ENCODE peak calls at places on chromosomes 6 and 20, in four cellular contexts. L, D, Q and A are unnamed samples.

GRCh38 chr6:150928882-150929281 is 63.4 kb downstream of the MTHFD1L start:
- DNase-seq in L (no peak), D (no peak), Q (no peak), A (no peak)

GRCh38 chr6:46199387-46199786 is 28.6 kb upstream of the ENPP5 start:
- DNase-seq in L (no peak), D (no peak), Q (no peak), A (no peak)

GRCh38 chr20:37361336-37361735 is 15.4 kb downstream of the SRC start:
- DNase-seq in L (no peak), D (no peak), Q (no peak), A (peak)

GRCh38 chr20:5807431-5807830 is 57.2 kb downstream of the SHLD1 start:
- DNase-seq in L (no peak), D (peak), Q (no peak), A (no peak)

GRCh38 chr6:116572162-116572561 is 858 bp downstream of the RWDD1 start:
- DNase-seq in L (peak), D (peak), Q (no peak), A (no peak)

GRCh38 chr20:40741507-40742106 is 52.6 kb upstream of the MAFB start:
- DNase-seq in L (peak), D (peak), Q (no peak), A (peak)

GRCh38 chr6:155466546-155466945 is 10.9 kb upstream of the NOX3 start:
- DNase-seq in L (no peak), D (no peak), Q (no peak), A (no peak)

GRCh38 chr20:52031206-52031573 is 160.4 kb downstream of the ZFP64 start:
- DNase-seq in L (no peak), D (no peak), Q (no peak), A (no peak)

GRCh38 chr20:22584630-22584921 is 204 bp upstream of the FOXA2 start:
- DNase-seq in L (no peak), D (no peak), Q (peak), A (no peak)

GRCh38 chr20:32332614-32333013 is 25.5 kb upstream of the ASXL1 start:
- DNase-seq in L (peak), D (no peak), Q (no peak), A (peak)

GRCh38 chr6:167696261-167696660 is 130.4 kb upstream of the AFDN start:
- DNase-seq in L (no peak), D (no peak), Q (no peak), A (no peak)

GRCh38 chr6:15987569-15987968 is 141.3 kb upstream of the MYLIP start:
- DNase-seq in L (no peak), D (no peak), Q (no peak), A (no peak)

GRCh38 chr6:141248056-141248799 is 884.5 kb upstream of the GJE1 start:
- DNase-seq in L (no peak), D (no peak), Q (no peak), A (no peak)

GRCh38 chr6:53894086-53894485 is 99.3 kb downstream of the LRRC1 start:
- DNase-seq in L (peak), D (no peak), Q (no peak), A (no peak)

GRCh38 chr6:37005061-37005810 is at the start of gene FGD2:
- DNase-seq in L (no peak), D (no peak), Q (no peak), A (no peak)

GRCh38 chr6:46011241-46012085 is 4.2 kb downstream of the CLIC5 start:
- DNase-seq in L (peak), D (no peak), Q (no peak), A (no peak)

GRCh38 chr20:50613438-50614169 is 77.7 kb downstream of the RIPOR3 start:
- DNase-seq in L (no peak), D (no peak), Q (no peak), A (peak)

GRCh38 chr20:41978246-41978790 is 360.1 kb upstream of the CHD6 start:
- DNase-seq in L (no peak), D (no peak), Q (no peak), A (no peak)

GRCh38 chr6:170043150-170043819 is 247.6 kb downstream of the DLL1 start:
- DNase-seq in L (no peak), D (no peak), Q (no peak), A (peak)

GRCh38 chr6:55853008-55854001 is 22.1 kb downstream of the BMP5 start:
- DNase-seq in L (no peak), D (no peak), Q (no peak), A (no peak)

GRCh38 chr6:31144296-31144969 is 5.6 kb upstream of the PSORS1C2 start:
- DNase-seq in L (no peak), D (no peak), Q (no peak), A (no peak)

GRCh38 chr20:46894971-46895905 is 595 bp downstream of the EYA2 start:
- DNase-seq in L (no peak), D (no peak), Q (no peak), A (no peak)

GRCh38 chr6:153092082-153093013 is 38.7 kb downstream of the RGS17 start:
- DNase-seq in L (no peak), D (peak), Q (no peak), A (no peak)

GRCh38 chr6:47245745-47246371 is 63.8 kb downstream of the TNFRSF21 start:
- DNase-seq in L (no peak), D (no peak), Q (no peak), A (no peak)

GRCh38 chr20:50928469-50928868 is 2.8 kb downstream of the ADNP start:
- DNase-seq in L (no peak), D (no peak), Q (no peak), A (no peak)

GRCh38 chr20:62732766-62733165 is 24.1 kb downstream of the NTSR1 start:
- DNase-seq in L (peak), D (no peak), Q (peak), A (peak)

GRCh38 chr20:58890073-58890453 is 37.5 kb downstream of the GNAS start:
- DNase-seq in L (no peak), D (no peak), Q (no peak), A (no peak)

GRCh38 chr6:40164345-40164755 is 230.1 kb upstream of the MOCS1 start:
- DNase-seq in L (no peak), D (no peak), Q (no peak), A (no peak)